ENCODE peak calls at places on chromosomes 2 and 18, in ten cellular contexts. U is A549, M is ovary, Y is upper lobe of left lung, F is H1, J is lower leg skin, R is Peyer's patch, A is endothelial cell of umbilical vein, Z is stomach, T is breast epithelium. P is an unnamed sample.

GRCh38 chr2:192053921-192054320 is 140.8 kb downstream of the TMEFF2 start:
- DNase-seq in U (no peak), M (no peak), Y (no peak), F (no peak), J (no peak), R (no peak), A (no peak), Z (no peak), T (no peak), P (no peak)

GRCh38 chr18:45874501-45875184 is 49.2 kb downstream of the SIGLEC15 start:
- DNase-seq in U (no peak), M (no peak), Y (no peak), F (no peak), J (no peak), R (no peak), A (no peak), Z (no peak), T (no peak), P (no peak)

GRCh38 chr2:122531803-122532344 is 776.4 kb downstream of the TSN start:
- DNase-seq in U (no peak), M (peak; percentile 13), Y (peak; percentile 61), F (peak; percentile 53), J (no peak), R (no peak), A (no peak), Z (no peak), T (no peak), P (no peak)

GRCh38 chr2:163778045-163778753 is 42.4 kb upstream of the FIGN start:
- DNase-seq in U (peak; percentile 82), M (no peak), Y (no peak), F (no peak), J (no peak), R (no peak), A (peak; percentile 68), Z (peak; percentile 53), T (peak; percentile 25), P (no peak)

GRCh38 chr2:11774600-11774999 is 28.2 kb downstream of the LPIN1 start:
- DNase-seq in U (no peak), M (no peak), Y (no peak), F (no peak), J (no peak), R (no peak), A (no peak), Z (no peak), T (no peak), P (no peak)

GRCh38 chr18:79422022-79422782 is 26.5 kb downstream of the NFATC1 start:
- DNase-seq in U (no peak), M (no peak), Y (peak; percentile 70), F (no peak), J (peak; percentile 76), R (no peak), A (no peak), Z (no peak), T (no peak), P (no peak)

GRCh38 chr2:232300894-232301387 is 77.6 kb upstream of the ALPP start:
- DNase-seq in U (peak; percentile 88), M (no peak), Y (no peak), F (no peak), J (no peak), R (no peak), A (peak; percentile 83), Z (no peak), T (no peak), P (peak; percentile 54)

GRCh38 chr18:63267990-63268721 is 51.4 kb downstream of the BCL2 start:
- DNase-seq in U (no peak), M (no peak), Y (no peak), F (no peak), J (no peak), R (no peak), A (no peak), Z (no peak), T (no peak), P (no peak)

GRCh38 chr2:143629344-143629743 is 500.1 kb downstream of the ARHGAP15 start:
- DNase-seq in U (no peak), M (no peak), Y (no peak), F (no peak), J (no peak), R (no peak), A (no peak), Z (no peak), T (no peak), P (no peak)

GRCh38 chr18:50338676-50339075 is 36.2 kb upstream of the SKA1 start:
- DNase-seq in U (no peak), M (no peak), Y (no peak), F (no peak), J (no peak), R (no peak), A (no peak), Z (no peak), T (no peak), P (no peak)

GRCh38 chr18:67518566-67518965 is 2.0 kb upstream of the DSEL start:
- DNase-seq in U (no peak), M (no peak), Y (no peak), F (no peak), J (no peak), R (no peak), A (no peak), Z (no peak), T (no peak), P (no peak)

GRCh38 chr18:48638451-48638850 is 99.6 kb downstream of the CTIF start:
- DNase-seq in U (no peak), M (no peak), Y (no peak), F (no peak), J (no peak), R (no peak), A (no peak), Z (no peak), T (no peak), P (no peak)

GRCh38 chr18:49728542-49728941 is 84.8 kb downstream of the ACAA2 start:
- DNase-seq in U (peak; percentile 35), M (peak; percentile 26), Y (no peak), F (peak; percentile 17), J (no peak), R (peak; percentile 78), A (peak; percentile 54), Z (peak; percentile 34), T (no peak), P (no peak)

GRCh38 chr2:63977904-63978303 is 41.3 kb downstream of the VPS54 start:
- DNase-seq in U (no peak), M (no peak), Y (no peak), F (no peak), J (no peak), R (no peak), A (no peak), Z (no peak), T (no peak), P (no peak)

GRCh38 chr2:112972423-112973086 is 5.3 kb upstream of the IL36G start:
- DNase-seq in U (no peak), M (no peak), Y (no peak), F (no peak), J (no peak), R (no peak), A (no peak), Z (no peak), T (no peak), P (no peak)

GRCh38 chr2:241762933-241763369 is 13.7 kb upstream of the GAL3ST2 start:
- DNase-seq in U (no peak), M (no peak), Y (peak; percentile 52), F (no peak), J (no peak), R (peak; percentile 54), A (no peak), Z (no peak), T (no peak), P (no peak)
- TF ChIP-seq POLR2A in U (no peak), M (no peak), Y (no peak), F (no peak), J (no peak), R (no peak), A (no peak), Z (no peak), T (no peak), P (no peak)

DNA sequence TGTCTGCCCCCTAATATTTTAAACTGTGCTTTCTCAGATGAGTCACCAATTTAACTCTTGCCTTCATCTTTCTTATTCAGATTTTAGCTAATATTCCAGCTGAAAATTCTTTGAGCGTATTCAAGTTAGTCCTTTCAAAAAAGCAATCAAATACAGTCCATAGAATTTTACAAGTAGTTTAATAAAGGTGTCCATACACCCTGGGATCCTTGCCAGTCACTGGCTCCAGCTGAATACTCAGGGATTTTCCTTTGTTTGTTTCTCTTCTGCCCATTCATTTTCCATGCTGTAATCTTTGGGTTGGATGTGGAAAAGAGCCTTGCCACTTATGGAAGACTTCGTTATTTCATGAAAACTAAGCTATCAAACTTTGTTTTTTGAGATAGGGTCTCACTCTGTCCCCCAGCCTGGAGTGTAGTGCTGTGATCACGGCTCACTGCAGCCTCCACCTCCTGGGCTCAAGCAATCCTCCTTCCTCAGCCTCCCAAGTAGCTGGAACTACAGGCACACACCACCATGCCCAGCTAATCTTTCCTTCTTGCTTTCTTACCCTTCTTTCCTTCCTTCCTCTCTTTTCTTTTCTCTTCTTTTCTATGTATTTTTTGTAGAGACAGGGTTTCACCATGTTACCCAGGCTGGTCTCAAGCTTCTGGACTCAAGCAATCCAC is 34.0 kb downstream of the VSNL1 start:
- DNase-seq in U (no peak), M (no peak), Y (no peak), F (no peak), J (no peak), R (no peak), A (no peak), Z (no peak), T (no peak), P (no peak)
- TF ChIP-seq POLR2A in U (no peak), M (no peak), Y (no peak), F (no peak), J (no peak), R (no peak), A (no peak), Z (no peak), T (no peak), P (no peak)

GRCh38 chr2:168490015-168490874 is 34.2 kb downstream of the CERS6 start:
- DNase-seq in U (peak; percentile 38), M (no peak), Y (no peak), F (no peak), J (no peak), R (no peak), A (peak; percentile 46), Z (no peak), T (no peak), P (no peak)
- TF ChIP-seq POLR2A in U (no peak), M (no peak), Y (no peak), F (no peak), J (no peak), R (no peak), A (no peak), Z (no peak), T (no peak), P (no peak)

GRCh38 chr2:46347649-46348280 is 50.6 kb downstream of the EPAS1 start:
- DNase-seq in U (no peak), M (no peak), Y (no peak), F (no peak), J (no peak), R (no peak), A (peak; percentile 59), Z (no peak), T (no peak), P (no peak)
- TF ChIP-seq POLR2A in U (no peak), M (no peak), Y (no peak), F (no peak), J (no peak), R (no peak), A (no peak), Z (no peak), T (no peak), P (no peak)

GRCh38 chr2:73985318-73986084 is 791 bp downstream of the TET3 start:
- DNase-seq in U (peak; percentile 36), M (peak; percentile 69), Y (peak; percentile 89), F (no peak), J (peak; percentile 43), R (peak; percentile 62), A (no peak), Z (peak; percentile 34), T (no peak), P (peak; percentile 22)
- TF ChIP-seq POLR2A in U (no peak), M (no peak), Y (peak; percentile 28), F (no peak), J (no peak), R (no peak), A (no peak), Z (no peak), T (no peak), P (no peak)